ENCODE peak calls at places on chromosomes 6 and 20, in nine cellular contexts. K is heart left ventricle, I is aorta, C is left ventricle myocardium inferior, D is mammary epithelial cell, P is prostate gland, S is right cardiac atrium, B is sigmoid colon, O is psoas muscle. R is an unnamed sample.

GRCh38 chr6:25717856-25718740 is 36.4 kb upstream of the SLC17A4 start:
- DNase-seq in K (no peak), I (no peak), C (no peak), D (no peak), P (peak; percentile 11), S (no peak), B (no peak), O (no peak), R (peak; percentile 60)

GRCh38 chr6:142758257-142759025 is 186.5 kb downstream of the HIVEP2 start:
- DNase-seq in K (no peak), I (no peak), C (no peak), D (no peak), P (no peak), S (no peak), B (no peak), O (no peak), R (no peak)

GRCh38 chr6:52360028-52360427 is 1.9 kb upstream of the PAQR8 start:
- DNase-seq in K (no peak), I (no peak), C (no peak), D (no peak), P (no peak), S (no peak), B (no peak), O (no peak), R (no peak)

GRCh38 chr6:13303668-13304017 is 24.7 kb downstream of the TBC1D7 start:
- DNase-seq in K (peak; percentile 91), I (peak; percentile 93), C (peak; percentile 83), D (no peak), P (no peak), S (peak; percentile 84), B (peak; percentile 87), O (peak; percentile 70), R (peak; percentile 83)

GRCh38 chr6:3438190-3439167 is 18.4 kb downstream of the SLC22A23 start:
- DNase-seq in K (no peak), I (no peak), C (no peak), D (peak; percentile 16), P (peak; percentile 56), S (no peak), B (peak; percentile 84), O (peak; percentile 48), R (peak; percentile 81)

GRCh38 chr20:19734811-19735210 is 23.2 kb upstream of the RIN2 start:
- DNase-seq in K (no peak), I (no peak), C (no peak), D (no peak), P (no peak), S (no peak), B (no peak), O (no peak), R (no peak)

GRCh38 chr6:30592287-30592686 is 21.0 kb downstream of the ABCF1 start:
- DNase-seq in K (no peak), I (no peak), C (no peak), D (no peak), P (no peak), S (no peak), B (no peak), O (no peak), R (no peak)

GRCh38 chr6:30481213-30481964 is 7.9 kb upstream of the HLA-E start:
- DNase-seq in K (no peak), I (no peak), C (no peak), D (no peak), P (no peak), S (no peak), B (no peak), O (no peak), R (no peak)

GRCh38 chr6:47308674-47309325 is 905 bp downstream of the TNFRSF21 start:
- DNase-seq in K (no peak), I (peak; percentile 75), C (peak; percentile 32), D (peak; percentile 40), P (peak; percentile 14), S (peak; percentile 28), B (peak; percentile 67), O (peak; percentile 21), R (peak; percentile 50)

GRCh38 chr20:44057698-44058675 is 129.0 kb downstream of the JPH2 start:
- DNase-seq in K (no peak), I (no peak), C (no peak), D (no peak), P (no peak), S (no peak), B (peak; percentile 49), O (no peak), R (no peak)

GRCh38 chr6:32432050-32432450 is 7.6 kb upstream of the HLA-DRA start:
- DNase-seq in K (no peak), I (no peak), C (no peak), D (no peak), P (no peak), S (no peak), B (no peak), O (no peak), R (peak; percentile 38)

GRCh38 chr6:98576811-98577210 is 257.6 kb upstream of the POU3F2 start:
- DNase-seq in K (no peak), I (no peak), C (no peak), D (no peak), P (no peak), S (no peak), B (no peak), O (no peak), R (no peak)

GRCh38 chr6:3324262-3324942 is 65.7 kb downstream of the PSMG4 start:
- DNase-seq in K (peak; percentile 56), I (no peak), C (no peak), D (peak; percentile 93), P (no peak), S (no peak), B (no peak), O (no peak), R (peak; percentile 50)

GRCh38 chr6:71473908-71474307 is 185.3 kb downstream of the OGFRL1 start:
- DNase-seq in K (peak; percentile 70), I (peak; percentile 79), C (peak; percentile 29), D (peak; percentile 91), P (no peak), S (peak; percentile 40), B (peak; percentile 91), O (peak; percentile 49), R (no peak)

GRCh38 chr20:25584905-25585704 is at the start of gene NINL:
- DNase-seq in K (no peak), I (peak; percentile 90), C (peak; percentile 64), D (peak; percentile 41), P (peak; percentile 49), S (peak; percentile 67), B (peak; percentile 78), O (peak; percentile 65), R (peak; percentile 89)

GRCh38 chr6:77038801-77039200 is 424.5 kb downstream of the HTR1B start:
- DNase-seq in K (no peak), I (no peak), C (no peak), D (no peak), P (no peak), S (no peak), B (no peak), O (no peak), R (no peak)

GRCh38 chr6:34324738-34325444 is 67.6 kb downstream of the NUDT3 start:
- DNase-seq in K (peak; percentile 64), I (no peak), C (peak; percentile 36), D (peak; percentile 14), P (peak; percentile 13), S (peak; percentile 45), B (peak; percentile 73), O (peak; percentile 62), R (no peak)

GRCh38 chr6:90401933-90402830 is 105.5 kb upstream of the BACH2 start:
- DNase-seq in K (no peak), I (no peak), C (no peak), D (no peak), P (no peak), S (no peak), B (no peak), O (no peak), R (no peak)

GRCh38 chr6:75632247-75632646 is 30.6 kb downstream of the SENP6 start:
- DNase-seq in K (no peak), I (no peak), C (no peak), D (no peak), P (no peak), S (no peak), B (no peak), O (no peak), R (no peak)

GRCh38 chr20:22475662-22476061 is 108.7 kb downstream of the FOXA2 start:
- DNase-seq in K (no peak), I (no peak), C (no peak), D (no peak), P (no peak), S (no peak), B (no peak), O (no peak), R (no peak)

GRCh38 chr6:38632490-38632889 is 7.2 kb downstream of the BTBD9 start:
- DNase-seq in K (no peak), I (no peak), C (no peak), D (no peak), P (no peak), S (no peak), B (no peak), O (no peak), R (no peak)

GRCh38 chr6:27297857-27298730 is 14.0 kb downstream of the POM121L2 start:
- DNase-seq in K (no peak), I (no peak), C (no peak), D (peak; percentile 69), P (no peak), S (no peak), B (no peak), O (no peak), R (peak; percentile 82)

GRCh38 chr20:40255368-40255767 is 433.7 kb downstream of the MAFB start:
- DNase-seq in K (no peak), I (no peak), C (no peak), D (no peak), P (peak; percentile 27), S (no peak), B (no peak), O (no peak), R (no peak)

GRCh38 chr20:62708591-62709536 is at the start of gene NTSR1:
- DNase-seq in K (no peak), I (no peak), C (no peak), D (peak; percentile 40), P (no peak), S (no peak), B (no peak), O (no peak), R (peak; percentile 69)
- H3K4me3 ChIP-seq in K (no peak within 1 kb of the TSS), I (no peak within 1 kb of the TSS), C (peak within 1 kb of the TSS; percentile 42), D (no peak within 1 kb of the TSS), P (no peak within 1 kb of the TSS), S (no peak within 1 kb of the TSS), B (peak within 1 kb of the TSS; percentile 49), O (no peak within 1 kb of the TSS), R (peak within 1 kb of the TSS; percentile 60)

GRCh38 chr6:166470863-166471410 is 88.2 kb upstream of the MPC1 start:
- DNase-seq in K (no peak), I (no peak), C (no peak), D (no peak), P (no peak), S (no peak), B (no peak), O (no peak), R (no peak)
- H3K27me3 ChIP-seq in K (no peaks in the 10 kb centered on the region), I (no peaks in the 10 kb centered on the region), C (no peaks in the 10 kb centered on the region), D (no peaks in the 10 kb centered on the region), P (no peaks in the 10 kb centered on the region), S (no peaks in the 10 kb centered on the region), B (no peaks in the 10 kb centered on the region), O (no peaks in the 10 kb centered on the region), R (no peaks in the 10 kb centered on the region)

GRCh38 chr6:156866181-156866862 is 89.1 kb downstream of the ARID1B start:
- DNase-seq in K (peak; percentile 58), I (no peak), C (no peak), D (peak; percentile 26), P (peak; percentile 22), S (peak; percentile 33), B (peak; percentile 58), O (no peak), R (no peak)
- H3K4me3 ChIP-seq in K (no peak overlapping the region), I (no peak overlapping the region), C (no peak overlapping the region), D (no peak overlapping the region), P (no peak overlapping the region), S (no peak overlapping the region), B (no peak overlapping the region), O (no peak overlapping the region), R (no peak overlapping the region)

GRCh38 chr6:159890802-159891201 is at the start of gene MAS1:
- DNase-seq in K (no peak), I (no peak), C (no peak), D (no peak), P (no peak), S (no peak), B (no peak), O (no peak), R (no peak)
- H3K27me3 ChIP-seq in K (peaks cover 26% of the 10 kb centered on the region), I (no peaks in the 10 kb centered on the region), C (peaks cover 63% of the 10 kb centered on the region), D (peaks cover 25% of the 10 kb centered on the region), P (no peaks in the 10 kb centered on the region), S (no peaks in the 10 kb centered on the region), B (peaks cover 31% of the 10 kb centered on the region), O (peaks cover 12% of the 10 kb centered on the region), R (peaks cover 81% of the 10 kb centered on the region)

R was measured in A673.